ENCODE peak calls at places on chromosomes 1 and 21, in eight cellular contexts. S, E, U, O, V, Q, D and N are unnamed samples. For H3K4me1, the result is how much of the 10 kb centered on the place peaks cover.

GRCh38 chr1:66364578-66365391 is 169.2 kb upstream of the SGIP1 start:
- DNase-seq in S (peak), E (no peak), U (no peak), O (no peak), V (no peak), Q (no peak), D (no peak), N (no peak)

GRCh38 chr1:5005171-5005570 is 350.8 kb downstream of the AJAP1 start:
- DNase-seq in S (no peak), E (no peak), U (no peak), O (no peak), V (no peak), Q (no peak), D (no peak), N (no peak)

GRCh38 chr1:101004061-101004460 is 21.5 kb downstream of the DPH5 start:
- DNase-seq in S (peak), E (peak), U (peak), O (peak), V (no peak), Q (no peak), D (no peak), N (peak)

GRCh38 chr1:234398849-234399381 is 25.7 kb downstream of the COA6 start:
- DNase-seq in S (peak), E (no peak), U (peak), O (no peak), V (peak), Q (no peak), D (no peak), N (no peak)

GRCh38 chr1:9766759-9767442 is 56.9 kb downstream of the CLSTN1 start:
- DNase-seq in S (peak), E (peak), U (peak), O (no peak), V (no peak), Q (no peak), D (no peak), N (peak)

GRCh38 chr1:154711416-154711815 is 103.4 kb upstream of the ADAR start:
- DNase-seq in S (peak), E (no peak), U (no peak), O (no peak), V (no peak), Q (no peak), D (no peak), N (peak)

GRCh38 chr1:172727956-172728603 is 69.2 kb downstream of the FASLG start:
- DNase-seq in S (peak), E (peak), U (peak), O (peak), V (peak), Q (peak), D (no peak), N (peak)

GRCh38 chr1:228836427-228836826 is 101.1 kb downstream of the RHOU start:
- DNase-seq in S (no peak), E (no peak), U (no peak), O (no peak), V (no peak), Q (no peak), D (no peak), N (no peak)

GRCh38 chr1:16112558-16113555 is 39.4 kb upstream of the FAM131C start:
- DNase-seq in S (no peak), E (peak), U (no peak), O (peak), V (no peak), Q (no peak), D (no peak), N (peak)

GRCh38 chr21:46550511-46550941 is 54.4 kb downstream of the S100B start:
- DNase-seq in S (no peak), E (no peak), U (no peak), O (no peak), V (no peak), Q (no peak), D (no peak), N (no peak)

GRCh38 chr1:234986750-234987414 is 141.8 kb downstream of the TOMM20 start:
- DNase-seq in S (no peak), E (peak), U (peak), O (peak), V (no peak), Q (no peak), D (peak), N (peak)

GRCh38 chr1:86169625-86170024 is 13.1 kb upstream of the COL24A1 start:
- DNase-seq in S (peak), E (no peak), U (peak), O (no peak), V (no peak), Q (no peak), D (no peak), N (no peak)

GRCh38 chr1:173205146-173206051 is 1.7 kb downstream of the TNFSF4 start:
- DNase-seq in S (no peak), E (peak), U (peak), O (no peak), V (peak), Q (no peak), D (no peak), N (no peak)

GRCh38 chr1:90391116-90391515 is 326.0 kb downstream of the BARHL2 start:
- DNase-seq in S (peak), E (no peak), U (no peak), O (peak), V (no peak), Q (no peak), D (peak), N (peak)

GRCh38 chr1:60564856-60565445 is 491.4 kb upstream of the C1orf87 start:
- DNase-seq in S (no peak), E (no peak), U (peak), O (no peak), V (no peak), Q (no peak), D (no peak), N (no peak)

GRCh38 chr21:45421071-45421845 is 16.3 kb downstream of the COL18A1 start:
- DNase-seq in S (peak), E (no peak), U (no peak), O (no peak), V (no peak), Q (no peak), D (no peak), N (no peak)

GRCh38 chr1:63793741-63794240 is 20.0 kb downstream of the ROR1 start:
- DNase-seq in S (no peak), E (no peak), U (no peak), O (no peak), V (no peak), Q (no peak), D (no peak), N (peak)

GRCh38 chr1:191993549-191993948 is 164.7 kb upstream of the RGS18 start:
- DNase-seq in S (peak), E (peak), U (peak), O (peak), V (peak), Q (peak), D (no peak), N (peak)

GRCh38 chr1:41492341-41492848 is 7.9 kb upstream of the EDN2 start:
- DNase-seq in S (peak), E (no peak), U (no peak), O (peak), V (peak), Q (peak), D (no peak), N (peak)

GRCh38 chr21:30579351-30579750 is 10.8 kb downstream of the KRTAP22-2 start:
- DNase-seq in S (no peak), E (no peak), U (no peak), O (peak), V (no peak), Q (no peak), D (peak), N (peak)

GRCh38 chr1:165910764-165911421 is 83.5 kb downstream of the UCK2 start:
- DNase-seq in S (no peak), E (peak), U (peak), O (no peak), V (no peak), Q (no peak), D (no peak), N (no peak)

GRCh38 chr1:94265931-94266330 is 28.5 kb upstream of the ARHGAP29 start:
- DNase-seq in S (peak), E (no peak), U (no peak), O (no peak), V (no peak), Q (no peak), D (no peak), N (no peak)

GRCh38 chr1:36387141-36387949 is 1.6 kb upstream of the STK40 start:
- DNase-seq in S (no peak), E (peak), U (peak), O (peak), V (peak), Q (peak), D (peak), N (peak)

GRCh38 chr1:42936309-42937078 is 22.2 kb downstream of the SLC2A1 start:
- DNase-seq in S (peak), E (peak), U (peak), O (no peak), V (no peak), Q (peak), D (no peak), N (no peak)

GRCh38 chr1:178500091-178500770 is 3.5 kb upstream of the CLEC20A start:
- DNase-seq in S (peak), E (peak), U (no peak), O (peak), V (no peak), Q (no peak), D (no peak), N (peak)

GRCh38 chr1:22365331-22366295 is 86.0 kb upstream of the ZBTB40 start:
- DNase-seq in S (no peak), E (no peak), U (no peak), O (no peak), V (no peak), Q (no peak), D (no peak), N (peak)

GRCh38 chr1:53734650-53735211 is 4.2 kb downstream of the GLIS1 start:
- DNase-seq in S (peak), E (peak), U (peak), O (peak), V (peak), Q (no peak), D (no peak), N (no peak)

GRCh38 chr1:168507271-168507670 is 36.5 kb downstream of the XCL2 start:
- DNase-seq in S (no peak), E (no peak), U (no peak), O (no peak), V (no peak), Q (no peak), D (no peak), N (no peak)

GRCh38 chr1:110555807-110556470 is 37.0 kb upstream of the KCNA10 start:
- DNase-seq in S (no peak), E (no peak), U (no peak), O (no peak), V (no peak), Q (no peak), D (no peak), N (no peak)

DNA sequence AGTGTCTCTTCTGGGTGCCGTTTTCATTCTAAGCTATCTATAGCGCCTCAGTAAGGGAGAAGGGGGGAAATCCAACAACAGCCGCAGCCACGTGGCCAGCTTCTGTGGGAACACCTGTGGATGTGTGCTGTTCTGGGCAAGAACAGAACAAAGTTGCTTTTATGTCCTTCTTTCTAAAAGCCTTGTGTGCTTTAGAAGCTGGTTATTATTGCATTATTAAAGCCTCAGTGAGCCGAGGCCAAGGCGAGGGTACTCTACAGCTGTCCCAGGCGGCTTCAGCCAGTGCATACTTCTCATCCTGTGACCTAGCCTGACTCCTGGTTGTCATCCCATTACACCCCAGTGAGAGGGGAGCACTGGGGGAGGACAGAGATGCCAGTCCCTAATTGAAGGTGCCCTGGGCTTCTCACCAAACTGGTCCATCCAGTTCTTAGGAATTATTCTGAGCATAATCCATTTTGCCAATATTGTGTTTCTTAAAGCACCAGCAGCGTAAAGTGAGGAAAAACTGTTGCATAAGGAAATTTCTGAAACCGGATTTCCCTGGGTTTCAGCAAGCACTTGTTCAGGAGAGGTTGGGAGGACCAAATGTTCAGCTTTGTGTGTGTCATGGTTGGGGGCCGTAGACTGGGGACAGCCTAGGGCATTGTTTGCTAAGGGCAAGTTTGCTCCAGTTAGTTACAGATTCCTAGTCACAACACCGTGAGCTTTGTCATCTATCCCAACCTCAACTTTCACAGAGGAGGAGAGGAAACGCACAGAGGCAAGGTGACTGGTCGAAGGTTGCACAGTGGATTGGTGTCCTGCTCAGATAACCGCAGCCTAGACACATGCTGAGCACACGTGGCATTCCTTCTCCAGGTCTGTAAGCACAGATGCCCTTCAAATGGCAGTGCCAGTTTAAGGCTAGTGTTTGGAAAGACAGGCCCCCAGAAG is 61.0 kb upstream of the ATP1A1 start:
- DNase-seq in S (peak), E (no peak), U (no peak), O (peak), V (no peak), Q (no peak), D (peak), N (no peak)
- H3K4me2 ChIP-seq in S (peak), E (no peak), U (no peak), O (no peak), V (no peak), Q (no peak), D (no peak), N (no peak)

DNA sequence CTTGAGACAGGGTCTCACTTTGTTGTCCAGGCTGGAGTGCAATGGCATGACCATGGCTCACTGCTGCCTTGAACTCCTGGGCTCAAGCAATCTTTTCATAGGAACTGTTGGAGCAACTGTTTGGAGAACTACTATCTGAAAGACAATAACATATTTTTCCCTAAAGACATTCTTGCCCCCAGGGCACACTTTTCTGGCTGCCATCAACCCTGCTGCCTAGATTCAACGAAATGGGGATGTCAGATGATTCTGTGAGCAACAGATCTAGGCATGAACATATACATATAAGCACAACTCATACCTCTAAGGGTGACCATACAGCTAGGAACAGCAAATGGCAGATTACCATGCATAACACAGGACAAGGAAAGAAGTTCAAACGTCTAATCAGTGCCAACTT is 27.4 kb downstream of the JAK1 start:
- DNase-seq in S (no peak), E (no peak), U (no peak), O (no peak), V (no peak), Q (no peak), D (no peak), N (no peak)
- H3K4me1 ChIP-seq in S (under half), E (under half), U (under half), O (under half), V (under half), Q (under half), D (under half), N (under half)

GRCh38 chr1:69077198-69077597 is 490.5 kb upstream of the LRRC7 start:
- DNase-seq in S (no peak), E (no peak), U (no peak), O (no peak), V (no peak), Q (no peak), D (no peak), N (no peak)
- H3K4me2 ChIP-seq in S (no peak), E (no peak), U (no peak), O (peak), V (no peak), Q (no peak), D (no peak), N (no peak)

GRCh38 chr1:201487742-201488141 is 18.8 kb upstream of the PHLDA3 start:
- DNase-seq in S (no peak), E (no peak), U (no peak), O (no peak), V (no peak), Q (no peak), D (no peak), N (no peak)
- H3K4me1 ChIP-seq in S (under half), E (under half), U (under half), O (under half), V (under half), Q (under half), D (under half), N (under half)

DNA sequence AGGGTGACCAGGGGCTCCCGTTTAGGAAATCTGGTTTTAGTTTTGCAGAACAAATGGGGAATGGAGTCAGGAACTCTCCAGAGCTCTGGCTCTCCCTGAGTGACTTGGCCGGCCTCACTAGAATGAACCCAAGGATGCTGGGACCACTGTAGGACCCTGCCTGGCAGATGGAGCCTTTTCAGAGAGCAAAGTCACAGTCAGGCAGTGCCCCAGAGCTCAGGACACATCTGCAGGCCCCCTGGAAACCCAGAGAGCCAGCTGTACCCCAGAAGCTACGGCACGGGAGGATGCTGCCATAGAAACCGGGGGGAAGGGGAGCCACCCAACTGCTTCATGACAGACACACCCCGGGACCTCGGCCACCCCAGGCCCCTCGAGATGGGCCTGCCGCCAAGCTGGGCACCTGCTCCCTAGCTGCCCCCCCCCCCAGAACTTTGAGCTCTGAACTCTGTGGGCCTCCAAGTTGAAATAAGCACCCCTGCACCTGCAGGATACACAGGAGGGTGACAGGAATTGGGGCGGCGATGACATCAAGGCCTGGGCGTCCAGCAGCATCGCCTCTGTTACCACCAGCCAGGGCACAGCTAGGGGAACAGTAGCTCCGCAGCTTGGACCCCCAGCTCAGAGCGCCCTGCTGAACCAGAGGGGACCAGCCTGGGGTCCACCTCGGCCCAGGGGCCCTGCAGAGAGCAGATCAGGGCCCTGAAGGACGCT is 91.8 kb upstream of the VAMP3 start:
- DNase-seq in S (no peak), E (no peak), U (no peak), O (no peak), V (no peak), Q (no peak), D (no peak), N (no peak)
- H3K4me2 ChIP-seq in S (peak), E (peak), U (no peak), O (peak), V (no peak), Q (no peak), D (no peak), N (no peak)

GRCh38 chr1:40224040-40224439 is 23.7 kb upstream of the TMCO2 start:
- DNase-seq in S (no peak), E (no peak), U (no peak), O (no peak), V (no peak), Q (peak), D (no peak), N (peak)

GRCh38 chr1:40221977-40222772 is 25.6 kb upstream of the TMCO2 start:
- DNase-seq in S (no peak), E (no peak), U (no peak), O (no peak), V (no peak), Q (no peak), D (no peak), N (no peak)

DNA sequence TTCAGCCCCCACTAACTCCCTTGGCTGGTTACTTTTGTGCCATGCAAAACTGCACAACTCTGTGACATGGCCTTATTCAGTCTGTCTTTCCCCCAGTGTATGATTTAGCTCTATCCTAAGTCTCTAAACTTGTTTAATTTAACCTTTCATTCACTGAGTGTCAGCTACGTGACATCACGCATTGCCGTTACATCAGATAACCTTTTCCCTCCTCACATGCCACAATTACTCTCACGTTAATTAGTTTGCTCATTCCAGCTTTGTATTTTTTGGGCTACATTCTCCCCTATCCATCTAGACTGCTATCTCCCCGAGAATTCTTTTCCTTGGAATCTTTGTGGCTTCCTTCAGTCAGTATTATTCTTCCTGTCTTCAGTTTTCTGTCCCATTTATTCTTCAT is 29.4 kb upstream of the TMCO2 start:
- DNase-seq in S (no peak), E (no peak), U (no peak), O (no peak), V (no peak), Q (no peak), D (no peak), N (peak)
- H3K4me1 ChIP-seq in S (under half), E (under half), U (under half), O (under half), V (under half), Q (under half), D (under half), N (under half)

GRCh38 chr1:32208891-32209309 is at the start of gene DCDC2B:
- DNase-seq in S (peak), E (peak), U (peak), O (no peak), V (no peak), Q (no peak), D (no peak), N (peak)

GRCh38 chr1:32204943-32205361 is 519 bp upstream of the IQCC start:
- DNase-seq in S (no peak), E (no peak), U (no peak), O (no peak), V (no peak), Q (no peak), D (no peak), N (peak)

GRCh38 chr1:32205401-32206370 is at the start of gene IQCC:
- DNase-seq in S (peak), E (peak), U (peak), O (peak), V (peak), Q (peak), D (peak), N (peak)

DNA sequence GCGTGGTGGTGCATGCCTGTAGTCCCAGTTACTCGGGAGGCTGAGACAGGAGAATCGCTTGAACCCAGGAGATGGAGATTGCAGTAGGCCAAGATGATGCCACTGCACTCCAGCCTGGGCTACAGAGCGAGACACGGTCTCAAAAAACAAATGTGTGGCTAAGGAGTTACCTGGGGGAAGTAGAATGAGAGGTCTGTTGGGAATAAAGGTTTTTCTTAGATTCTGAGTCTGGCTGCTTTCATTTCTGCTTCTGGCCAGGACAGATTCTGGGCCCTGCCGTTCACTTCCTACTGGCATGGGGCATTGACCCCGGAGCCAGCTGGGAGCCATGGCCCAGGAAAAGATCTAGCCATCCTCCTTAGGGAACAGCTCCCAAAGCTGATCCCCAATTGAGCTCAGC is 426 bp upstream of the DCDC2B start:
- DNase-seq in S (no peak), E (no peak), U (no peak), O (no peak), V (no peak), Q (no peak), D (no peak), N (no peak)
- H3K4me2 ChIP-seq in S (no peak), E (no peak), U (no peak), O (no peak), V (no peak), Q (peak), D (no peak), N (no peak)

GRCh38 chr1:14599787-14600186 is 1.3 kb downstream of the KAZN start:
- DNase-seq in S (no peak), E (no peak), U (no peak), O (no peak), V (no peak), Q (peak), D (no peak), N (no peak)
- H3K4me1 ChIP-seq in S (under half), E (under half), U (under half), O (half or more), V (under half), Q (under half), D (under half), N (under half)